ENCODE peak calls at places on chromosomes 2 and 18, in four cellular contexts. H is H1, Q is IMR-90, U is trophoblast cell. L is an unnamed sample.

GRCh38 chr2:11631462-11631861 is 38.5 kb downstream of the NTSR2 start:
- DNase-seq in U (no peak), Q (no peak), H (no peak), L (no peak)

GRCh38 chr2:227774011-227774624 is 28.4 kb downstream of the SCYGR8 start:
- DNase-seq in U (no peak), H (peak; percentile 49), Q (no peak), L (no peak)

GRCh38 chr2:16665746-16666452 is at the start of gene CYRIA:
- DNase-seq in Q (no peak), U (peak; percentile 37), H (peak; percentile 71), L (peak; percentile 46)

GRCh38 chr18:49666045-49666444 is 104.2 kb downstream of the LIPG start:
- DNase-seq in Q (peak; percentile 48), H (no peak), U (no peak), L (no peak)

GRCh38 chr2:25131567-25132295 is 36.6 kb downstream of the POMC start:
- DNase-seq in U (no peak), Q (no peak), H (peak; percentile 67), L (peak; percentile 20)

GRCh38 chr2:147045113-147045512 is 799.7 kb upstream of the ACVR2A start:
- DNase-seq in Q (peak; percentile 22), U (peak; percentile 14), H (peak; percentile 87), L (peak; percentile 50)

GRCh38 chr2:68860111-68860510 is 11.1 kb downstream of the BMP10 start:
- DNase-seq in Q (no peak), U (no peak), H (no peak), L (no peak)

GRCh38 chr18:61637905-61638304 is 254.9 kb downstream of the RNF152 start:
- DNase-seq in H (peak; percentile 48), U (no peak), Q (no peak), L (no peak)

GRCh38 chr2:61177727-61178549 is 15.9 kb downstream of the C2orf74 start:
- DNase-seq in H (peak; percentile 64), U (no peak), Q (peak; percentile 10), L (no peak)

GRCh38 chr2:61179701-61180639 is 18.0 kb downstream of the C2orf74 start:
- DNase-seq in Q (peak; percentile 77), H (no peak), U (no peak), L (no peak)

GRCh38 chr2:61178603-61179545 is 16.9 kb downstream of the C2orf74 start:
- DNase-seq in U (no peak), H (peak; percentile 38), Q (peak; percentile 61), L (no peak)

GRCh38 chr2:61175036-61175435 is 13.0 kb downstream of the C2orf74 start:
- DNase-seq in U (no peak), H (no peak), Q (no peak), L (no peak)

GRCh38 chr2:61176755-61177726 is 15.1 kb downstream of the C2orf74 start:
- DNase-seq in H (peak; percentile 93), U (peak; percentile 92), Q (peak; percentile 90), L (peak; percentile 93)
- H4K91ac ChIP-seq in H (peak overlapping the region; percentile 83), U (peak overlapping the region; percentile 98), Q (peak overlapping the region; percentile 90), L (no peak overlapping the region)

GRCh38 chr18:22057908-22058527 is 111.4 kb upstream of the GATA6 start:
- DNase-seq in U (no peak), Q (no peak), H (no peak), L (no peak)

GRCh38 chr18:22063672-22064071 is 105.7 kb upstream of the GATA6 start:
- DNase-seq in H (no peak), U (no peak), Q (no peak), L (no peak)

GRCh38 chr18:22063077-22063476 is 106.3 kb upstream of the GATA6 start:
- DNase-seq in Q (no peak), H (no peak), U (no peak), L (no peak)

GRCh38 chr18:22056962-22057361 is 112.4 kb upstream of the GATA6 start:
- DNase-seq in H (no peak), U (no peak), Q (no peak), L (no peak)

DNA sequence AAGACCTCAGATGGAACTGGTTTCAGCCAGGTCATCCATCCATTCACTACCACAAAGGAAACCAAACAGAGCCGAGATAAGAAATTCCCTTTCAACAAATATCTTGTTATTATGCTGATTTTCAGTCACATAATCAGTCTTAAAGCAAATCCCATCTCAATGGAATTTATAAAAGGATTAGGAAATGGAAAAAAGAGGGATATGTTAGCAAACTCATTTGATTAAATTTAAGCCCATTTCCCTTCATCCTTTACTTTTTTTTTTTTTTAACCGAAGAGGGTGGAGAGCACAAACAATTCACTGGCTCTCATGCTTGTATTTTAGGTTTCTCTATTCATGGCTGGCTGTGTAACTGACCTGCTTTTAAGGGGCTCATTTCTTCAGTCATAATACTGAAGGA is 109.0 kb upstream of the GATA6 start:
- DNase-seq in U (no peak), Q (no peak), H (no peak), L (no peak)
- H2AK5ac ChIP-seq in U (no peak overlapping the region), Q (no peak overlapping the region), H (no peak overlapping the region), L (no peak overlapping the region)

GRCh38 chr18:66900837-66901236 is 296.9 kb upstream of the CDH19 start:
- DNase-seq in Q (no peak), U (no peak), H (no peak), L (no peak)

GRCh38 chr18:66894851-66895250 is 291.0 kb upstream of the CDH19 start:
- DNase-seq in U (no peak), Q (no peak), H (no peak), L (no peak)
- H4K91ac ChIP-seq in U (no peak overlapping the region), Q (no peak overlapping the region), H (no peak overlapping the region), L (no peak overlapping the region)

GRCh38 chr2:1722692-1723091 is 21.6 kb downstream of the PXDN start:
- DNase-seq in Q (no peak), U (no peak), H (no peak), L (no peak)
- H2AK5ac ChIP-seq in Q (peak overlapping the region; percentile 96), U (no peak overlapping the region), H (no peak overlapping the region), L (no peak overlapping the region)

DNA sequence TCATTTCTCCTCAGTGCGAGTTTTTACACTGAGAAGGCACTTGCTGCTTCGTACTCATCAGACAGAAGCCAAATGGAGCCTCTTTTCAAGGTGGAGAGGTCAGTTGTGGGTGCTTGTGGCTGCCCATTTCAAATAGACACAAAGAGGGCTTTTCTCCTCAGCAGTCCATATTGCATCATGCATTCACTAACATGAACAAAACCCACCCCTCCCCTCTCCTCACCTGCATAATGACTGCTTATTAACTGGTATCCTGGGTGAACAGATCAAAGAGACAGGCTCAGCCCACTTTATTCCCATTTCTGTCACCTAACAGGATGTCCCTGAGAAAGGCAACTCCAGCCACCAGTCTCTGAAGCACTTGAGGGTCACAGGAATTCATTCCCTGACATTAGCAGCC is 28.9 kb downstream of the KLF7 start:
- DNase-seq in H (no peak), U (no peak), Q (no peak), L (no peak)
- H4K91ac ChIP-seq in H (no peak overlapping the region), U (no peak overlapping the region), Q (no peak overlapping the region), L (no peak overlapping the region)

GRCh38 chr2:39407516-39408296 is 29.4 kb downstream of the MAP4K3 start:
- DNase-seq in Q (no peak), H (no peak), U (no peak), L (no peak)
- H2AK5ac ChIP-seq in Q (no peak overlapping the region), H (no peak overlapping the region), U (no peak overlapping the region), L (no peak overlapping the region)

GRCh38 chr2:43185146-43185545 is 41.3 kb downstream of the ZFP36L2 start:
- DNase-seq in U (no peak), Q (peak; percentile 21), H (no peak), L (no peak)
- H4K91ac ChIP-seq in U (no peak overlapping the region), Q (no peak overlapping the region), H (no peak overlapping the region), L (no peak overlapping the region)

DNA sequence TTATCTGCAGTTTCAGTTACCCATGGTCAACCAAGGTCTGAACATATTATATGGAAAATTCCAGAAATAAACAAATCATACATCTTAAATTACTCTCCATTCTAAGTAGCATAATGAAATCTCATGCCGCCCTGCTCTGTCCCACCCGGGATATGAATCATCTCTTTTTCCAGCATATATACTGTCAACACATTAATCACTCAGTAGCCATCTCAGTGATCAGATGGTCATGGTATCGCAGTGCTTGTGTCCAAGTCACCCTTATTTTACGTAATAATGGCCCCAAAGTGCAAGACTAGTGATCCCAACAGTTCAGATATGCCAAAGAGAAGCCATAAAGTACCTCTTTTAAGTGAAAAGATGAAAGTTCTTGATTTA is 43.8 kb downstream of the OSBPL6 start:
- DNase-seq in H (no peak), Q (peak; percentile 45), U (no peak), L (no peak)
- H2AK5ac ChIP-seq in H (no peak overlapping the region), Q (no peak overlapping the region), U (no peak overlapping the region), L (no peak overlapping the region)